ENCODE peak calls at places on chromosomes 3 and 15, in seven cellular contexts. C, T, O, S, L, D and N are unnamed samples.

GRCh38 chr3:5245927-5246326 is 58.4 kb downstream of the EDEM1 start:
- DNase-seq in C (no peak), T (no peak), O (no peak), S (no peak), L (no peak), D (no peak), N (peak; percentile 41)

GRCh38 chr3:56792201-56792600 is 9.5 kb downstream of the ARHGEF3 start:
- DNase-seq in C (peak; percentile 30), T (no peak), O (peak; percentile 52), S (peak; percentile 75), L (no peak), D (no peak), N (no peak)

GRCh38 chr15:67542462-67543347 is at the start of gene MAP2K5:
- DNase-seq in C (peak; percentile 80), T (peak; percentile 88), O (peak; percentile 86), S (peak; percentile 88), L (no peak), D (peak; percentile 70), N (peak; percentile 87)

GRCh38 chr3:159762981-159763465 is 225.6 kb upstream of the IL12A start:
- DNase-seq in C (peak; percentile 26), T (peak; percentile 32), O (peak; percentile 45), S (peak; percentile 48), L (no peak), D (peak; percentile 95), N (peak; percentile 54)

GRCh38 chr3:188693435-188693834 is 478.3 kb upstream of the TPRG1 start:
- DNase-seq in C (no peak), T (no peak), O (no peak), S (no peak), L (no peak), D (no peak), N (no peak)

GRCh38 chr15:41698779-41699178 is 38.6 kb downstream of the MGA start:
- DNase-seq in C (no peak), T (no peak), O (no peak), S (no peak), L (no peak), D (peak; percentile 76), N (no peak)

GRCh38 chr3:46858996-46859710 is 4.1 kb downstream of the MYL3 start:
- DNase-seq in C (no peak), T (no peak), O (no peak), S (peak; percentile 9), L (no peak), D (no peak), N (no peak)

GRCh38 chr3:138348107-138348949 is at the start of gene MRAS:
- DNase-seq in C (peak; percentile 79), T (peak; percentile 79), O (peak; percentile 77), S (peak; percentile 85), L (no peak), D (peak; percentile 80), N (no peak)

GRCh38 chr3:62379206-62379834 is 6.0 kb upstream of the FEZF2 start:
- DNase-seq in C (no peak), T (no peak), O (no peak), S (no peak), L (no peak), D (no peak), N (no peak)

GRCh38 chr3:46970391-46971091 is 6.0 kb downstream of the CCDC12 start:
- DNase-seq in C (no peak), T (peak; percentile 40), O (peak; percentile 91), S (peak; percentile 85), L (no peak), D (no peak), N (no peak)

GRCh38 chr3:132029182-132029902 is 5.5 kb downstream of the CPNE4 start:
- DNase-seq in C (peak; percentile 26), T (peak; percentile 88), O (peak; percentile 86), S (peak; percentile 86), L (no peak), D (peak; percentile 57), N (peak; percentile 83)

GRCh38 chr15:58520464-58520863 is 88.7 kb downstream of the LIPC start:
- DNase-seq in C (no peak), T (no peak), O (no peak), S (no peak), L (no peak), D (no peak), N (no peak)

GRCh38 chr3:8970971-8971589 is 7.8 kb upstream of the RAD18 start:
- DNase-seq in C (peak; percentile 48), T (peak; percentile 77), O (peak; percentile 72), S (peak; percentile 68), L (no peak), D (peak; percentile 41), N (peak; percentile 72)

GRCh38 chr15:40044717-40045571 is 6.0 kb upstream of the SRP14 start:
- DNase-seq in C (peak; percentile 84), T (peak; percentile 91), O (peak; percentile 90), S (peak; percentile 91), L (no peak), D (peak; percentile 76), N (peak; percentile 92)

DNA sequence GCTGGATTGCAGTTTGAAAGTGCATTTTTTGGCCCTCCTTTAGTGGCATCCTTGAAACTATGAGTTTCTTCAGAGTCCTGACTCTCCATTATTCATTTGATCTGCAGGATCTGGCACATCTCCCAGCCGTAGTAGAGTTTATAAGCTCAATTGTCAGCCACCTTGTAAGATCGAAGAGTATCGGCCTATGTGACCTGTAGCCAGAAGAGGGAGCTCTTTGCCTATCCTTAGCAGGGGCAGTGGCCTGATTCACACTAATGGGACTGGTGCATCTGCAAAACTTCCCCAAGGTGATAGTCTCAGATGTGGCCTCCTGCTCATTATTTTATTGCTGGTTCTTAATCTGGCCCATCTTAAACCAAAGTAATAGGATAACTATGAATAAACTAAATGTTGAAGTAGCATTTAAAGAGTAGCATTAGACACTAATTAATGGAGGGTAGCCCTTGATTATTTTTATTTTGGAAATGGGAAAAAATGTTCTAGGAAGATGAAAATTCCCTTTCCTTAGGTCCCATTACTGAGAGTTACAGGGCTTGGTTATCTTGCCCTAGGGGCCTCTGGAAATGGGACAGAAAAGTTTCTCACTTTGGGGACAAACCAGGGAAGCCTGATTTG is 21.2 kb downstream of the GCSAM start:
- DNase-seq in C (no peak), T (peak; percentile 59), O (peak; percentile 65), S (peak; percentile 75), L (no peak), D (peak; percentile 58), N (peak; percentile 93)
- TF ChIP-seq CTCF in C (no peak), T (peak; percentile 26), O (peak; percentile 58), S (peak; percentile 72), L (peak; percentile 91), D (peak; percentile 78), N (peak; percentile 86)

GRCh38 chr15:75170203-75170602 is 31.5 kb upstream of the C15orf39 start:
- DNase-seq in C (no peak), T (no peak), O (no peak), S (no peak), L (no peak), D (no peak), N (no peak)

GRCh38 chr15:75170711-75171341 is 30.9 kb upstream of the C15orf39 start:
- DNase-seq in C (no peak), T (no peak), O (no peak), S (peak; percentile 67), L (no peak), D (peak; percentile 25), N (no peak)

GRCh38 chr15:75172168-75172841 is 29.4 kb upstream of the C15orf39 start:
- DNase-seq in C (no peak), T (no peak), O (no peak), S (no peak), L (no peak), D (peak; percentile 13), N (no peak)

GRCh38 chr15:75174102-75174501 is 27.6 kb upstream of the C15orf39 start:
- DNase-seq in C (no peak), T (no peak), O (no peak), S (no peak), L (no peak), D (no peak), N (no peak)

DNA sequence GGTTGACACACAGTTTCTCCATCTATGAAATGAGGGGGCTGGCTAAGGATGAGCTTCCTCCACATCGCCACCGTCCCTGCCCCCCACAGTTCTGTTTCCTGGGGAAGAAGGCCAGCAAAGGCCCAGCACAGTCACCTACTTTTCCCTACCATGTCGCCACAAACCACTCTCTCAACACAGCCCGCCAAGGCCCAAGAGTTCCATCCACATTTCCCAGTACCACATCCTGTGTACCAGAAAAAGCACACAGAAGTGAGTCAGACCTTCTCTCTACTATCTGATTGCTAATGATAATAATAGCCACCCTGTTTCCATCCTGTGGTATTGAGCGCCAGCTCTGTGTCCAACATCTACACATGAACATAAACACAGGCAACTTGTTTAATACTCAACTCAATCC is 30.3 kb upstream of the C15orf39 start:
- DNase-seq in C (no peak), T (no peak), O (no peak), S (no peak), L (peak; percentile 30), D (peak; percentile 91), N (peak; percentile 73)
- H3K4me3 ChIP-seq in C (no peak overlapping the region), T (no peak overlapping the region), O (no peak overlapping the region), S (no peak overlapping the region), L (no peak overlapping the region), D (no peak overlapping the region), N (no peak overlapping the region)

DNA sequence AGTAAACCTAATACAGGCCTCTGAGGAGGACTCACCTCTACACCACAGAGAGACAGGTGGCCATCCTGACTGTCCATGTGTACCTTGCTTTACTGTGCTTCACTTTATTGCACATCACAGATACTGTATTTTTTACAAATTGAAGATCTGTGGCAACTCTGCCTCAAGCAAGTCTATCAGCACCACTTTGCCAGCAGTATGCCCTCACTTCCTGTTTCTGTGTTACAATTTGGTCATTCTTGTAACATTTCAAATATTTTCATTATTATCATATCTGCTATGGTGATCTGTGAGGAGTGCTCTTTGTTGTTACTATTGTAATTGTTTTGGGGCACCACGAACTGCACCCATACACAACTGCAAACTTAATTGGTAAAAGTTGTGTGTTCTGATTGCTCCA is 78.0 kb downstream of the BBX start:
- DNase-seq in C (no peak), T (no peak), O (no peak), S (no peak), L (no peak), D (peak; percentile 12), N (no peak)
- TF ChIP-seq CTCF in C (no peak), T (no peak), O (no peak), S (no peak), L (no peak), D (no peak), N (no peak)

GRCh38 chr3:101230618-101231017 is 89.8 kb downstream of the IMPG2 start:
- DNase-seq in C (no peak), T (no peak), O (no peak), S (no peak), L (no peak), D (no peak), N (no peak)

GRCh38 chr3:101224739-101225138 is 95.6 kb downstream of the IMPG2 start:
- DNase-seq in C (no peak), T (no peak), O (no peak), S (no peak), L (no peak), D (no peak), N (no peak)

GRCh38 chr3:101229681-101230080 is 90.7 kb downstream of the IMPG2 start:
- DNase-seq in C (no peak), T (no peak), O (no peak), S (no peak), L (no peak), D (no peak), N (no peak)

GRCh38 chr3:101223016-101223415 is 97.4 kb downstream of the IMPG2 start:
- DNase-seq in C (no peak), T (no peak), O (no peak), S (no peak), L (no peak), D (no peak), N (no peak)

DNA sequence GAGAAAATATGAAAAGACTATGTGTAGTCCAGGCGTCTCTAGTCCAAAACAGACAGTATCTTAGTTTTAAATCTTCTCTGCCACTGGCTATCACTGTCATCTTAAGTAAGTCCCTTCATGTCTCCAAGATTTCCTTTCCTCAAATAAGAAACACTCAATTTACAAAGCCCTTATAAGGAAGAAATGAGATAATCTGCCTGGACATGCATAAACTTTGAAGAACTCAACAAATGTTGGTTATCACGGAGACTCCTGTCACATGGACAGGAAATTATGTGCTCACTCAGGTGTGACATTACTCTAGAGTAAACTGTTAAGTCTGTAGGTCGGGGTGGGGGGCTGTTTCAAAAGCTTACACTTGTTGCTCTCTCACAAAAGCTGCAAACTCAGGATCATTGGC is 91.9 kb downstream of the IMPG2 start:
- DNase-seq in C (no peak), T (no peak), O (no peak), S (no peak), L (no peak), D (no peak), N (no peak)
- H3K4me3 ChIP-seq in C (no peak overlapping the region), T (no peak overlapping the region), O (no peak overlapping the region), S (no peak overlapping the region), L (no peak overlapping the region), D (no peak overlapping the region), N (no peak overlapping the region)